ENCODE peak calls at places on chromosome 9, in four cellular contexts. K, H, P and Q are unnamed samples.
A peak's percentile ranks its signal among the peaks of the same experiment; 100 is the strongest.

GRCh38 chr9:37025381-37026084 is 8.5 kb downstream of the PAX5 start:
- DNase-seq in K (no peak), H (peak; percentile 63), P (no peak), Q (no peak)

GRCh38 chr9:77588319-77588937 is 59.7 kb downstream of the GNA14 start:
- DNase-seq in K (peak; percentile 42), H (no peak), P (no peak), Q (no peak)

GRCh38 chr9:99389087-99390033 is 167.3 kb downstream of the SEC61B start:
- DNase-seq in K (no peak), H (no peak), P (no peak), Q (no peak)

GRCh38 chr9:68705636-68706578 is 867 bp downstream of the PIP5K1B start:
- DNase-seq in K (peak; percentile 4), H (peak; percentile 84), P (peak; percentile 19), Q (peak; percentile 10)

GRCh38 chr9:89878687-89879086 is 273.9 kb downstream of the GADD45G start:
- DNase-seq in K (no peak), H (no peak), P (peak; percentile 89), Q (peak; percentile 21)

GRCh38 chr9:86795861-86796497 is 151.3 kb downstream of the GAS1 start:
- DNase-seq in K (no peak), H (no peak), P (no peak), Q (peak; percentile 16)

GRCh38 chr9:87167616-87168015 is 220.3 kb upstream of the GAS1 start:
- DNase-seq in K (no peak), H (no peak), P (no peak), Q (no peak)

GRCh38 chr9:37241340-37241739 is 121.0 kb downstream of the ZCCHC7 start:
- DNase-seq in K (no peak), H (no peak), P (no peak), Q (no peak)

GRCh38 chr9:79764377-79764776 is 192.6 kb downstream of the TLE4 start:
- DNase-seq in K (peak; percentile 16), H (no peak), P (no peak), Q (peak; percentile 79)

GRCh38 chr9:107513464-107514092 is 24.0 kb upstream of the KLF4 start:
- DNase-seq in K (no peak), H (no peak), P (no peak), Q (no peak)

GRCh38 chr9:34512131-34513078 is 10.4 kb downstream of the ENHO start:
- DNase-seq in K (no peak), H (no peak), P (no peak), Q (no peak)

GRCh38 chr9:71036501-71036900 is 84.9 kb downstream of the TRPM3 start:
- DNase-seq in K (no peak), H (no peak), P (no peak), Q (peak; percentile 42)

GRCh38 chr9:93589688-93590087 is 13.3 kb downstream of the PHF2 start:
- DNase-seq in K (no peak), H (no peak), P (no peak), Q (peak; percentile 77)

GRCh38 chr9:83062011-83062652 is 810 bp downstream of the RASEF start:
- DNase-seq in K (peak; percentile 62), H (peak; percentile 87), P (peak; percentile 33), Q (peak; percentile 84)

GRCh38 chr9:135792268-135793128 is 90.5 kb downstream of the KCNT1 start:
- DNase-seq in K (no peak), H (peak; percentile 68), P (no peak), Q (no peak)

GRCh38 chr9:82745919-82746318 is 317.0 kb downstream of the RASEF start:
- DNase-seq in K (no peak), H (no peak), P (no peak), Q (no peak)

DNA sequence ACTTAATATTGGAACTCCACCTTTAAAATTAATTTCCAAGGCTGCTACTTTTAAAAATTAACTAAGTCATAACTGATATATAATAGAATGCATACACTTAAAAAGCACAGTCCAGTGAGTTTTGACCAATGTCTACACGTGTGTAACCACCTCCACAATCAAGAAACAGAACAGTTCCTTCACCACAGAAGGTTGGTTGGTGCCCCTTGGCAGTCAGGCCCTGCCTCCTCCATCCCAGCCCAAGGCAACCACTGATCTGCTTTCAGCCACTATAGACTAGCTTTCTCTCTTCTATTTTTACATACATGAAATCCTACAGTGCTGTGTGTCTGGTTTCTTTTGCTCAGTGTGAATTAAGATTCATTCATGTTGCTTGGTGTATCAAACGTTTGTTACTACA is 215.2 kb downstream of the CRB2 start:
- DNase-seq in K (no peak), H (no peak), P (no peak), Q (no peak)
- H3K4me1 ChIP-seq in K (no peaks in the 10 kb centered on the region), H (peaks cover 5% of the 10 kb centered on the region), P (no peaks in the 10 kb centered on the region), Q (no peaks in the 10 kb centered on the region)

GRCh38 chr9:85264695-85265094 is 477.1 kb downstream of the AGTPBP1 start:
- DNase-seq in K (no peak), H (no peak), P (no peak), Q (no peak)
- TF ChIP-seq CTCF in K (no peak), H (no peak), P (no peak), Q (no peak)

GRCh38 chr9:31541626-31542025 is 842.8 kb upstream of the ACO1 start:
- DNase-seq in K (no peak), H (no peak), P (no peak), Q (no peak)
- H3K4me3 ChIP-seq in K (no peak overlapping the region), H (no peak overlapping the region), P (no peak overlapping the region), Q (no peak overlapping the region)

DNA sequence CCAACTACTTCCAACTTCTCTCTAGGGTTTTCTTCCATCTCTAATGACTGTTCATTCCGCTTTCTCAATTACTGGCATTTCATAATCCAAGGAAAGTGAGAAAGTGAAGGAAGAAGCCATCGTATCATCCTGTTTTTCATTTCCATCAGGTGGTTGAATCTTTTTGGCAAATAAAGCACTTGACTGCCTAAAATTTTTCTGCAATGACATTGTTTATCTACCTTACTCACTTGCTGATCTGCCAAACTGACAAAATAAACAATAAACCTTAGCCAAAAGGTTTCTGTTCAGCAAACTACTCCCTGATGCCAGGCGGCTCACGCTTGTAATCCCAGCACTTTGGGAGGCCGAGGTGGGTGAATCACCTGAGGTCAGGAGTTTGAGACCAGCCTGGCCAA is 18.4 kb downstream of the FNBP1 start:
- DNase-seq in K (peak; percentile 45), H (no peak), P (peak; percentile 63), Q (peak; percentile 76)
- H3K4me1 ChIP-seq in K (peaks cover 34% of the 10 kb centered on the region), H (peaks cover 28% of the 10 kb centered on the region), P (no peaks in the 10 kb centered on the region), Q (peaks cover 84% of the 10 kb centered on the region)

DNA sequence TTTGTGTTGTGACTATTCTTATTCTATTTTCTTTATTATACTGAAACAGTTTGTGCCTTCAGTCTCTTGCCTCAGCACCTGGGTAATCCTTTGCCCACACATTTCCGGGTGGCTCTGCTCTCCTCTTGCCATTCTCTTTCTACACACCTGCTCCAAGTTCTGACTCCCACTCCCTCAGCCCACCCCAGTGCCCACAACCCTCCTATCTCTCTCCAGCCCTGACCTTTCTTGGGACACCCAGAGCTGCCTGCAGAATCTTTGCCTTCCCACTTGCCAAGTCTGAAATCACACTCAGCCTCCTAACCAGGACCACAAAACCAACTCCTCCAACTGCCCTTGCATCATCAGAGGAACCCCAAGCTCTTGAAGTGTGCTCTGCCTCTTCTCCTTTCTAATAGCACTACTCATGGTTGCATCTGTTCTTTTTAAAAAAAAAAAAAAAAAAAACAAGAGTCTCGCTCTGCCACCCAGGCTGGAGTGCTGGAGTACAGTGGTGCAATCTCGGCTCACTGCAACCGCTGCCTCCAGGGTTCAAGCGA is 4.1 kb downstream of the SWI5 start:
- DNase-seq in K (no peak), H (no peak), P (no peak), Q (peak; percentile 13)
- TF ChIP-seq CTCF in K (no peak), H (no peak), P (no peak), Q (no peak)

DNA sequence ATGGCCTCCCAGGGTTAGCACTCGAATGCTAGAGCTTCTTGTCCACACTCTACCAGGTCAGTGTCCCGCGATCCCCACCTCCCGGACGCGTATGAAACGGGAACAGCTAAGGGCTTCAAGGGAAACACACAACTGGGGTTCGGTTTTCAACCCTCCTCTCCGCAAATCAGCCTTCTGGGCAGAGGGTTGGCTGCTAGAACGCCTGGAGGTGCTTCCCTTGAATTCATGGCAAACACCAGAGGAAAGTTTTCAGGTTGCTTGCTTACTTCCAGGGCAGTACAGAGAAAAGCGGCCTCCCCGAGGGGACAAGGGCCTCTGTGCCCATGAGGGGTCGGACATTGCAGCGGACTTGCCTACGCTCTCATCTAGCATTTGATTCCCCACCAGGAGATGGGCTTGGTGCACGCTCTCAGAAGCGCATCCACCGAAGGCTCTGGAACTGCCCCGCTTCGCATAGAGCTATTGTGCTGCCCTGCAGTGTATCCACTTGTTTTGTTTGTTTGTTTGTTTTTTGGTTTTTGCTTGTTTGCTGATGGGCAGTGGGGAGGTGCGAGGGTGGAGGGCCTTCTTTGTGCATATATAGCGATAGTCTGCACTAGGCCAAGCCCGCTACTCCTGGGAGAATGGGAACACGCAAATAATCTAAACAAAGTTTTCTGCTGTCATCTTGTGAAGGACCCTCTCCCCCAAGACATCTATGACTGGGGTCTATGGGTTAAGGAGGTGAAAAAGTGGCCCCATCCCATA is 1.3 kb upstream of the DMRT3 start:
- DNase-seq in K (no peak), H (no peak), P (no peak), Q (no peak)
- H3K4me3 ChIP-seq in K (no peak overlapping the region), H (no peak overlapping the region), P (no peak overlapping the region), Q (no peak overlapping the region)

GRCh38 chr9:134393582-134394280 is 67.5 kb downstream of the RXRA start:
- DNase-seq in K (no peak), H (no peak), P (no peak), Q (no peak)

GRCh38 chr9:134395002-134395517 is 68.8 kb downstream of the RXRA start:
- DNase-seq in K (no peak), H (no peak), P (no peak), Q (no peak)

GRCh38 chr9:134396258-134396742 is 70.0 kb downstream of the RXRA start:
- DNase-seq in K (no peak), H (no peak), P (peak; percentile 78), Q (no peak)

GRCh38 chr9:134396825-134397224 is 70.6 kb downstream of the RXRA start:
- DNase-seq in K (no peak), H (no peak), P (no peak), Q (no peak)

DNA sequence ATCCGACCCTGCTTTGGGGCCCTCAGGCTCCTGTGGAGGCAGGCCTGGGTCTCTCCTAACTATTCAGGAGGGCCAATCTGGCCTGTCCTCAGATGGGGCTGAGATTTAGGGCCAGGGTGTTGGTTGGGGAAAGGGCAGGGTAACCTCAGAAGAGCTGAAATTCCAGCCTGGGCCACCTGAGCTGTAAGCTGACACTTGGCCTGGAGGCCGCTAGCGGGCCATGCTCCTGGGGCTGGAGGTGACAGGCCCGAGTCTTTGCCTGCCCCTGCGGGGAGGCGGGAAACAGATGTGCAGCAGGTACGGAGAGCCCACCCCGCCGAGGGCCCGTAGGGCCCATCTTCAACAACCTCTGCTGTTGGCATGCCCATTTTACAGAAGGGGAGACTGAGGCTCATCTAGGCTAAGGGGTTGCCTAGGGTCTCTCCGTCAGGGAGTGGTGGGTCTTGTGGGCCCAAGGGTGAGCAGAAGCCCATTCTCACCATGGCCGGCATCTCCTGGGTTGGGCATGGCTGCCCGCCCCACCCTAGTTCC is 69.5 kb downstream of the RXRA start:
- DNase-seq in K (no peak), H (no peak), P (no peak), Q (no peak)
- H3K4me1 ChIP-seq in K (peaks cover 3% of the 10 kb centered on the region), H (peaks cover 76% of the 10 kb centered on the region), P (no peaks in the 10 kb centered on the region), Q (peaks cover 31% of the 10 kb centered on the region)

GRCh38 chr9:91004992-91005391 is 203.4 kb downstream of the SYK start:
- DNase-seq in K (no peak), H (no peak), P (no peak), Q (no peak)
- TF ChIP-seq CTCF in K (no peak), H (no peak), P (no peak), Q (no peak)